ENCODE peak calls at places on chromosomes 5 and 9, in four cellular contexts. G, H, A and S are unnamed samples.

GRCh38 chr5:115151208-115151805 is 18.4 kb downstream of the TRIM36 start:
- DNase-seq in A (no peak), G (no peak), H (no peak), S (no peak)

GRCh38 chr5:135135530-135136201 is 101.6 kb upstream of the PITX1 start:
- DNase-seq in G (no peak), H (peak), A (peak), S (peak)

GRCh38 chr5:33789558-33789957 is 102.2 kb downstream of the ADAMTS12 start:
- DNase-seq in G (no peak), H (no peak), A (peak), S (no peak)

GRCh38 chr9:132923346-132923902 is 21.0 kb downstream of the TSC1 start:
- DNase-seq in G (no peak), A (no peak), H (no peak), S (no peak)

GRCh38 chr5:128644863-128645262 is 106.8 kb upstream of the FBN2 start:
- DNase-seq in A (peak), G (no peak), H (no peak), S (peak)

GRCh38 chr5:5217371-5217770 is 77.2 kb downstream of the ADAMTS16 start:
- DNase-seq in H (no peak), G (no peak), A (no peak), S (no peak)

GRCh38 chr5:949815-950560 is 57.3 kb downstream of the TRIP13 start:
- DNase-seq in G (no peak), A (no peak), H (no peak), S (no peak)

GRCh38 chr9:134553061-134553891 is 88.3 kb upstream of the COL5A1 start:
- DNase-seq in A (no peak), G (peak), H (no peak), S (no peak)

GRCh38 chr9:121201045-121201737 is 478 bp downstream of the RAB14 start:
- DNase-seq in G (no peak), H (peak), A (no peak), S (no peak)

DNA sequence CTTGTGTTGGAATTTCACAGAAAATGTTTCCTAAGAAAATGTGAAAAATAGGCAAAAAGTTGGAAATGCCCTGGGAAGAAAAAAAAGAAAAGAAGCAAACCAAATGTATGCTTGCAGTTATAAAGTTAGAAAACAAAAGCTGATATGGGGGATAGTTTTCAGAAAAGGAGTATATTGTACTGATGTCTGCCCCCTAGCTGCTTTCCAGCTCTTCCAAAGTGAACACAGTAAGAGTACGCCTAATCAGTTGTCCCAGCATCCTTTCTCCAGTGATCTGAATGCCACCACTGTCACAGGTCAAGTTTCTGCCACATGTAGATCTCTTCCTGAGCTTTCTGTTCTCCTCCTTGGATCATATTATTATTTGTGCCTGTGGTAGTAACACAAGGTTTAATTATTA is 5.8 kb downstream of the TYRP1 start:
- DNase-seq in H (no peak), A (no peak), G (no peak), S (peak)
- TF ChIP-seq CTCF in H (no peak), A (peak), G (peak), S (peak)

DNA sequence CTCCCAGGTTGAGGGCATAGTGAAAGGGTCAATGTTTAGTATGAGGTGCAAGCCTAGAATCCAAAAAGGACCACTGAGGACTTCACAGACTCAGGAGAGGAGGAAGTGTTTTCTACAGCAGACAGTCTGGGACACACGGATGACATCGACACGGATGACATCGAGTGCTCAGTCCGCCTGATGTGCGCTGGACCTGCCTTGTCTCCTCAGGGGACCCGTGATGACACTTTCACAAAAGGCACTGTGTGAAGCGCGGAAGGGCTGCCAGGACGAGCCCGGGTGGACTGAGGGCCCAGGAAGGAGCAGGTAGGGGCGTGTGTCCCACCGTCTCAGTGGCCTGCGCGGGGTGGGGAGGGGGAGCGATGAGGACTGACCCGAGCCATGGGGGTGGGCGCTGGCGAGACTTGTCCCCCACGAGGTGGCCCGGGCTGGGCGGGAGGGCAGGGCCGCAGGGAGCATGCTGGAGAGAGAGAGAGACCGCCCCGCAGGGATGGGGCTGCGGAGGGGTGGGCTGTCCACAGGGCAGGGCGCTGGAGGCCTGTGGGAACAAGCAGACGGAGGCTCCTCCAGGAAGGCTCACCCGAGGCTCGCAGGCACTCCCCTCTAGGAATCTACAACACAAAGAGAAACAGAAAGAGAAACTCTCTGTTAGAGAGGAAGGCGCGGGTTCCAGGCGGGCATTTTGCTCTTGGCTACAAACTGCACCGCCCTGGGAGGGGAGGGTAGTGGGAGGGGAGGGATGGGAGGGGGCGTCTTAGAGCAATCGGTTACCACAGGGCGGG is 54.9 kb downstream of the USP20 start:
- DNase-seq in H (peak), G (no peak), A (no peak), S (no peak)
- H3K4me3 ChIP-seq in H (no peak), G (peak), A (no peak), S (no peak)

DNA sequence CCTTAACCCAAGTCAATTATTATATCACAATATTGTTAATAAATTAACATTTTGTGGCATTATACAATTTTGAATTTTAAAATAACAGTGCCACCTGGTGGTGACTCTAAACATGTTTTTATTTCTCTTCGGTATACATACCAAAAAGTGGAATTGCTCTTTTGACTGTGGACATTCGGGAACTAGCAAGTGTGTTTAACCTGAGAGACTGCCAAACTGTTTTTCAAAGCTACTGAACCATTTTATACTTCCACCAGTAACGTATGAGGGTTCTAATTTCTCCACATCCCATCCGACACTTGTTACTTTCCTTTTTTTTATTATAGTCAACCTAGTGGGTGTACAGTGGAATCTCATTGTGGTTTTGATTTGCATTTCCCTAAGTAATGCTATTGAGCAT is 18.3 kb upstream of the HSDL2 start:
- DNase-seq in G (no peak), H (peak), A (peak), S (peak)
- TF ChIP-seq CTCF in G (peak), H (peak), A (peak), S (peak)

GRCh38 chr9:20681467-20681866 is 2.6 kb upstream of the FOCAD start:
- DNase-seq in G (no peak), H (no peak), A (no peak), S (no peak)
- H3K4me3 ChIP-seq in G (no peak), H (no peak), A (no peak), S (no peak)

GRCh38 chr5:145826869-145827268 is 8.3 kb downstream of the PRELID2 start:
- DNase-seq in H (no peak), A (no peak), G (no peak), S (no peak)
- TF ChIP-seq CTCF in H (no peak), A (no peak), G (no peak), S (no peak)

DNA sequence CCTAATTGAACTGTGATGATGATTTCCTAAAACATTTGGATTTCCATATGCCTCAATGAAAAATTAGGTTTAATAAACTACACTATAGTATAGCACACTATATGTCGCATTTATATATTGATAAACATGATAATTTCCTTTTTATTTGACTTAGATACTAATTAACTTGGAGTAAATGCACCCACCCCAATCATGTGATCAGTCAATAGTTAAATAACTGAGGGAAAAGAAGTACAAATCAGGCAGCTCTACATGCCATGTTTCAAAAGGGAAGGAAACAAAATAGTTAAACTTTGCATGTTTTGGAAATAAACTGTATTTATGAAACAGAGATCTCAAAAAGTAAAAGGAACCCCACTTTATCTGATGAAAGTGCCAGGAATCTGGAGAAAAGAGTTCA is 18.0 kb upstream of the GNE start:
- DNase-seq in G (no peak), A (no peak), H (no peak), S (no peak)
- H3K4me3 ChIP-seq in G (peak), A (peak), H (no peak), S (peak)